ENCODE peak calls at places on chromosome 2, in eight cellular contexts. L is GM10248, E is HFF-Myc, R is HT1080, Y is H9, V is fibroblast of lung, S is amniotic epithelial cell, W is HTR-8/SVneo. K is an unnamed sample.
A peak's percentile ranks its signal among the peaks of the same experiment; 100 is the strongest.

GRCh38 chr2:230578106-230578505 is 134.5 kb upstream of the CAB39 start:
- DNase-seq in L (peak; percentile 51), E (no peak), R (peak; percentile 74), Y (no peak), V (no peak), S (no peak), W (no peak), K (no peak)

GRCh38 chr2:150228936-150229335 is 258.5 kb downstream of the RND3 start:
- DNase-seq in L (no peak), E (no peak), R (no peak), Y (no peak), V (no peak), S (no peak), W (no peak), K (no peak)

GRCh38 chr2:174965992-174966789 is 39.0 kb downstream of the CHN1 start:
- DNase-seq in L (no peak), E (no peak), R (peak; percentile 8), Y (no peak), V (peak; percentile 65), S (peak; percentile 43), W (no peak), K (no peak)

GRCh38 chr2:221429741-221430491 is 142.2 kb downstream of the EPHA4 start:
- DNase-seq in L (no peak), E (no peak), R (peak; percentile 15), Y (no peak), V (peak; percentile 85), S (peak; percentile 46), W (no peak), K (no peak)

GRCh38 chr2:100741880-100742814 is 77.8 kb upstream of the NPAS2 start:
- DNase-seq in L (no peak), E (peak; percentile 88), R (peak; percentile 87), Y (no peak), V (peak; percentile 99), S (peak; percentile 99), W (peak; percentile 38), K (no peak)

GRCh38 chr2:38377501-38378258 is 607 bp upstream of the ATL2 start:
- DNase-seq in L (no peak), E (peak; percentile 67), R (peak; percentile 45), Y (no peak), V (peak; percentile 73), S (peak; percentile 57), W (peak; percentile 86), K (no peak)

GRCh38 chr2:54942373-54942772 is 107.9 kb downstream of the RTN4 start:
- DNase-seq in L (no peak), E (no peak), R (peak; percentile 37), Y (no peak), V (no peak), S (no peak), W (no peak), K (no peak)

GRCh38 chr2:203341741-203342310 is 13.6 kb downstream of the ABI2 start:
- DNase-seq in L (no peak), E (no peak), R (no peak), Y (no peak), V (peak; percentile 8), S (peak; percentile 55), W (no peak), K (no peak)

GRCh38 chr2:151410485-151410833 is 757 bp downstream of the RIF1 start:
- DNase-seq in L (peak; percentile 51), E (no peak), R (peak; percentile 35), Y (no peak), V (peak; percentile 25), S (peak; percentile 7), W (peak; percentile 31), K (peak; percentile 77)

GRCh38 chr2:239309398-239310245 is 91.2 kb downstream of the HDAC4 start:
- DNase-seq in L (no peak), E (no peak), R (no peak), Y (peak; percentile 18), V (no peak), S (no peak), W (no peak), K (peak; percentile 40)

GRCh38 chr2:220090050-220090449 is 462.6 kb downstream of the SLC4A3 start:
- DNase-seq in L (no peak), E (no peak), R (no peak), Y (no peak), V (no peak), S (no peak), W (peak; percentile 20), K (no peak)

GRCh38 chr2:32572030-32572429 is 55.8 kb upstream of the TTC27 start:
- DNase-seq in L (no peak), E (no peak), R (no peak), Y (no peak), V (no peak), S (no peak), W (no peak), K (no peak)

GRCh38 chr2:181937473-181937872 is 45.9 kb downstream of the ITPRID2 start:
- DNase-seq in L (no peak), E (no peak), R (peak; percentile 56), Y (no peak), V (no peak), S (peak; percentile 22), W (no peak), K (no peak)

GRCh38 chr2:120565929-120566328 is 169.7 kb upstream of the GLI2 start:
- DNase-seq in L (no peak), E (no peak), R (no peak), Y (no peak), V (no peak), S (no peak), W (no peak), K (no peak)

GRCh38 chr2:185676316-185676715 is 62.3 kb upstream of the FSIP2 start:
- DNase-seq in L (no peak), E (no peak), R (peak; percentile 26), Y (no peak), V (no peak), S (no peak), W (no peak), K (no peak)

K was measured in endodermal cell.